ENCODE peak calls at places on chromosomes 12 and 14, in ten cellular contexts. E is nucleus accumbens, L is dermis microvascular lymphatic vessel endothelial cell, A is NCI-H2081, Q is fibroblast of the aortic adventitia, P is T-helper 1 cell, W is hepatic stellate cell, N is lower lobe of right lung, D is tibial nerve, R is hypothalamus. B is an unnamed sample.

GRCh38 chr14:69712217-69712565 is 54.8 kb upstream of the SRSF5 start:
- DNase-seq in E (no peak), L (no peak), A (no peak), Q (no peak), P (no peak), W (no peak), N (no peak), D (no peak), R (no peak), B (no peak)

GRCh38 chr14:73232984-73233383 is 4.3 kb upstream of the PAPLN start:
- DNase-seq in E (no peak), L (peak; percentile 61), A (no peak), Q (no peak), P (no peak), W (no peak), N (no peak), D (peak; percentile 8), R (no peak), B (no peak)

GRCh38 chr12:100553851-100554404 is 19.6 kb upstream of the GAS2L3 start:
- DNase-seq in E (no peak), L (peak; percentile 17), A (no peak), Q (peak; percentile 10), P (no peak), W (no peak), N (no peak), D (no peak), R (no peak), B (no peak)

GRCh38 chr14:54175298-54175942 is 218.8 kb upstream of the BMP4 start:
- DNase-seq in E (peak; percentile 4), L (peak; percentile 88), A (peak; percentile 63), Q (peak; percentile 85), P (peak; percentile 43), W (peak; percentile 47), N (no peak), D (peak; percentile 47), R (no peak), B (peak; percentile 54)

GRCh38 chr12:56723889-56724659 is 1.0 kb downstream of the NACA start:
- DNase-seq in E (no peak), L (peak; percentile 70), A (no peak), Q (peak; percentile 89), P (peak; percentile 17), W (peak; percentile 60), N (no peak), D (peak; percentile 44), R (no peak), B (peak; percentile 62)

GRCh38 chr12:108664338-108665258 is 30.9 kb upstream of the SELPLG start:
- DNase-seq in E (peak; percentile 64), L (peak; percentile 96), A (peak; percentile 68), Q (peak; percentile 97), P (peak; percentile 89), W (peak; percentile 69), N (peak; percentile 80), D (peak; percentile 84), R (no peak), B (peak; percentile 81)

GRCh38 chr12:126518596-126519200 is 1453.5 kb downstream of the AACS start:
- DNase-seq in E (no peak), L (peak; percentile 48), A (no peak), Q (peak; percentile 43), P (no peak), W (no peak), N (no peak), D (no peak), R (no peak), B (no peak)

GRCh38 chr14:104928391-104929133 is 3.9 kb downstream of the PLD4 start:
- DNase-seq in E (no peak), L (no peak), A (no peak), Q (no peak), P (no peak), W (no peak), N (no peak), D (no peak), R (no peak), B (peak; percentile 9)

GRCh38 chr14:102696332-102696731 is 80.9 kb upstream of the TRAF3 start:
- DNase-seq in E (no peak), L (no peak), A (no peak), Q (no peak), P (no peak), W (no peak), N (no peak), D (no peak), R (no peak), B (no peak)

GRCh38 chr12:65306603-65307501 is 28.4 kb downstream of the MSRB3 start:
- DNase-seq in E (no peak), L (peak; percentile 71), A (no peak), Q (peak; percentile 76), P (peak; percentile 6), W (peak; percentile 19), N (peak; percentile 46), D (no peak), R (no peak), B (peak; percentile 15)

GRCh38 chr14:62420853-62421252 is 624.4 kb downstream of the KCNH5 start:
- DNase-seq in E (no peak), L (no peak), A (no peak), Q (no peak), P (no peak), W (no peak), N (no peak), D (no peak), R (no peak), B (no peak)

GRCh38 chr12:104420868-104421267 is 35.9 kb upstream of the CHST11 start:
- DNase-seq in E (no peak), L (peak; percentile 82), A (no peak), Q (no peak), P (peak; percentile 43), W (no peak), N (no peak), D (no peak), R (no peak), B (no peak)

GRCh38 chr14:61877050-61877390 is 114.8 kb downstream of the SNAPC1 start:
- DNase-seq in E (no peak), L (no peak), A (no peak), Q (no peak), P (no peak), W (no peak), N (no peak), D (no peak), R (no peak), B (no peak)

GRCh38 chr14:50410921-50411320 is 14.2 kb upstream of the CDKL1 start:
- DNase-seq in E (no peak), L (no peak), A (no peak), Q (peak; percentile 89), P (no peak), W (peak; percentile 16), N (no peak), D (no peak), R (no peak), B (peak; percentile 20)

GRCh38 chr12:8452976-8453616 is 2.7 kb upstream of the CLEC6A start:
- DNase-seq in E (no peak), L (no peak), A (no peak), Q (no peak), P (no peak), W (no peak), N (peak; percentile 51), D (no peak), R (no peak), B (no peak)

GRCh38 chr12:71746983-71747611 is 7.6 kb upstream of the RAB21 start:
- DNase-seq in E (peak; percentile 1), L (peak; percentile 65), A (peak; percentile 57), Q (peak; percentile 82), P (peak; percentile 48), W (peak; percentile 17), N (no peak), D (no peak), R (no peak), B (peak; percentile 41)

GRCh38 chr12:133233006-133233405 is 2.7 kb downstream of the ANHX start:
- DNase-seq in E (no peak), L (no peak), A (no peak), Q (no peak), P (no peak), W (no peak), N (no peak), D (no peak), R (no peak), B (no peak)

GRCh38 chr12:124388679-124389536 is 94.0 kb downstream of the RFLNA start:
- DNase-seq in E (peak; percentile 86), L (peak; percentile 76), A (peak; percentile 69), Q (peak; percentile 86), P (peak; percentile 31), W (peak; percentile 92), N (peak; percentile 89), D (peak; percentile 88), R (peak; percentile 77), B (peak; percentile 89)

GRCh38 chr14:53355581-53356112 is 202.5 kb upstream of the DDHD1 start:
- DNase-seq in E (no peak), L (peak; percentile 39), A (peak; percentile 4), Q (peak; percentile 58), P (no peak), W (no peak), N (no peak), D (no peak), R (no peak), B (peak; percentile 38)

GRCh38 chr12:39573971-39574370 is 45.6 kb downstream of the ABCD2 start:
- DNase-seq in E (no peak), L (no peak), A (no peak), Q (no peak), P (no peak), W (no peak), N (no peak), D (no peak), R (no peak), B (no peak)

GRCh38 chr14:64159588-64159987 is 134.6 kb downstream of the ESR2 start:
- DNase-seq in E (no peak), L (no peak), A (no peak), Q (no peak), P (no peak), W (no peak), N (no peak), D (no peak), R (no peak), B (no peak)

GRCh38 chr12:51904951-51905471 is 2.3 kb upstream of the ACVRL1 start:
- DNase-seq in E (no peak), L (no peak), A (no peak), Q (peak; percentile 75), P (no peak), W (no peak), N (no peak), D (no peak), R (no peak), B (no peak)

GRCh38 chr14:55117816-55118441 is 11.1 kb upstream of the LGALS3 start:
- DNase-seq in E (no peak), L (peak; percentile 29), A (no peak), Q (peak; percentile 87), P (no peak), W (no peak), N (no peak), D (no peak), R (no peak), B (no peak)

GRCh38 chr14:101219896-101220703 is 316.6 kb upstream of the RTL1 start:
- DNase-seq in E (no peak), L (no peak), A (no peak), Q (no peak), P (no peak), W (no peak), N (no peak), D (no peak), R (no peak), B (no peak)

GRCh38 chr14:25820368-25820767 is 770.4 kb upstream of the STXBP6 start:
- DNase-seq in E (no peak), L (no peak), A (no peak), Q (no peak), P (no peak), W (no peak), N (no peak), D (no peak), R (no peak), B (no peak)

GRCh38 chr12:2681426-2682205 is 113.2 kb upstream of the FKBP4 start:
- DNase-seq in E (no peak), L (no peak), A (no peak), Q (no peak), P (no peak), W (no peak), N (no peak), D (no peak), R (no peak), B (no peak)

GRCh38 chr12:118999107-118999506 is 17.8 kb downstream of the SRRM4 start:
- DNase-seq in E (no peak), L (no peak), A (no peak), Q (no peak), P (no peak), W (no peak), N (no peak), D (no peak), R (no peak), B (no peak)

GRCh38 chr14:55684956-55685584 is 105.1 kb downstream of the KTN1 start:
- DNase-seq in E (no peak), L (no peak), A (no peak), Q (no peak), P (no peak), W (peak; percentile 11), N (no peak), D (no peak), R (no peak), B (peak; percentile 21)